ENCODE peak calls at places on chromosome 13, in eight cellular contexts. One of them, this sample, is unnamed.

GRCh38 chr13:94902722-94903407 is 190.5 kb upstream of the SOX21 start:
- DNase-seq in thoracic aorta: no peak
- DNase-seq in ascending aorta: no peak
- DNase-seq in body of pancreas: no peak
- DNase-seq in transverse colon: no peak
- DNase-seq in neural progenitor cell: no peak
- DNase-seq in CD4-positive, alpha-beta memory T cell: no peak
- DNase-seq in RWPE1: no peak
- DNase-seq in this sample: no peak

GRCh38 chr13:79171131-79172061 is 234.7 kb downstream of the RBM26 start:
- DNase-seq in thoracic aorta: no peak
- DNase-seq in ascending aorta: no peak
- DNase-seq in body of pancreas: no peak
- DNase-seq in transverse colon: no peak
- DNase-seq in neural progenitor cell: peak
- DNase-seq in CD4-positive, alpha-beta memory T cell: no peak
- DNase-seq in RWPE1: no peak
- DNase-seq in this sample: no peak

GRCh38 chr13:86922936-86923335 is 748.2 kb upstream of the SLITRK5 start:
- DNase-seq in thoracic aorta: no peak
- DNase-seq in ascending aorta: no peak
- DNase-seq in body of pancreas: no peak
- DNase-seq in transverse colon: no peak
- DNase-seq in neural progenitor cell: no peak
- DNase-seq in CD4-positive, alpha-beta memory T cell: no peak
- DNase-seq in RWPE1: no peak
- DNase-seq in this sample: no peak

GRCh38 chr13:62598708-62599107 is 1183.1 kb upstream of the PCDH20 start:
- DNase-seq in thoracic aorta: no peak
- DNase-seq in ascending aorta: no peak
- DNase-seq in body of pancreas: no peak
- DNase-seq in transverse colon: no peak
- DNase-seq in neural progenitor cell: peak
- DNase-seq in CD4-positive, alpha-beta memory T cell: no peak
- DNase-seq in RWPE1: no peak
- DNase-seq in this sample: no peak

GRCh38 chr13:113776231-113777125 is 17.5 kb downstream of the TMEM255B start:
- DNase-seq in thoracic aorta: no peak
- DNase-seq in ascending aorta: no peak
- DNase-seq in body of pancreas: no peak
- DNase-seq in transverse colon: no peak
- DNase-seq in neural progenitor cell: no peak
- DNase-seq in CD4-positive, alpha-beta memory T cell: no peak
- DNase-seq in RWPE1: no peak
- DNase-seq in this sample: no peak

GRCh38 chr13:85431720-85432119 is 367.5 kb downstream of the SLITRK6 start:
- DNase-seq in thoracic aorta: no peak
- DNase-seq in ascending aorta: no peak
- DNase-seq in body of pancreas: no peak
- DNase-seq in transverse colon: no peak
- DNase-seq in neural progenitor cell: no peak
- DNase-seq in CD4-positive, alpha-beta memory T cell: no peak
- DNase-seq in RWPE1: no peak
- DNase-seq in this sample: no peak

GRCh38 chr13:29593605-29594297 is 1.7 kb downstream of the SLC7A1 start:
- DNase-seq in thoracic aorta: no peak
- DNase-seq in ascending aorta: no peak
- DNase-seq in body of pancreas: no peak
- DNase-seq in transverse colon: no peak
- DNase-seq in neural progenitor cell: no peak
- DNase-seq in CD4-positive, alpha-beta memory T cell: no peak
- DNase-seq in RWPE1: no peak
- DNase-seq in this sample: no peak

GRCh38 chr13:35720690-35721554 is 244.4 kb upstream of the MAB21L1 start:
- DNase-seq in thoracic aorta: no peak
- DNase-seq in ascending aorta: no peak
- DNase-seq in body of pancreas: peak
- DNase-seq in transverse colon: peak
- DNase-seq in neural progenitor cell: peak
- DNase-seq in CD4-positive, alpha-beta memory T cell: no peak
- DNase-seq in RWPE1: peak
- DNase-seq in this sample: no peak

GRCh38 chr13:28746289-28746612 is 27.5 kb upstream of the SLC46A3 start:
- DNase-seq in thoracic aorta: no peak
- DNase-seq in ascending aorta: no peak
- DNase-seq in body of pancreas: no peak
- DNase-seq in transverse colon: no peak
- DNase-seq in neural progenitor cell: no peak
- DNase-seq in CD4-positive, alpha-beta memory T cell: no peak
- DNase-seq in RWPE1: no peak
- DNase-seq in this sample: no peak

GRCh38 chr13:29583073-29583785 is 12.3 kb downstream of the SLC7A1 start:
- DNase-seq in thoracic aorta: no peak
- DNase-seq in ascending aorta: no peak
- DNase-seq in body of pancreas: no peak
- DNase-seq in transverse colon: no peak
- DNase-seq in neural progenitor cell: no peak
- DNase-seq in CD4-positive, alpha-beta memory T cell: no peak
- DNase-seq in RWPE1: peak
- DNase-seq in this sample: no peak

GRCh38 chr13:28044608-28045007 is 55.8 kb downstream of the FLT3 start:
- DNase-seq in thoracic aorta: no peak
- DNase-seq in ascending aorta: no peak
- DNase-seq in body of pancreas: no peak
- DNase-seq in transverse colon: no peak
- DNase-seq in neural progenitor cell: no peak
- DNase-seq in CD4-positive, alpha-beta memory T cell: no peak
- DNase-seq in RWPE1: no peak
- DNase-seq in this sample: no peak

GRCh38 chr13:39385154-39385553 is 217.8 kb downstream of the LHFPL6 start:
- DNase-seq in thoracic aorta: no peak
- DNase-seq in ascending aorta: no peak
- DNase-seq in body of pancreas: no peak
- DNase-seq in transverse colon: no peak
- DNase-seq in neural progenitor cell: no peak
- DNase-seq in CD4-positive, alpha-beta memory T cell: no peak
- DNase-seq in RWPE1: no peak
- DNase-seq in this sample: no peak

GRCh38 chr13:45327253-45327954 is 13.6 kb downstream of the TPT1 start:
- DNase-seq in thoracic aorta: no peak
- DNase-seq in ascending aorta: no peak
- DNase-seq in body of pancreas: no peak
- DNase-seq in transverse colon: no peak
- DNase-seq in neural progenitor cell: no peak
- DNase-seq in CD4-positive, alpha-beta memory T cell: no peak
- DNase-seq in RWPE1: no peak
- DNase-seq in this sample: no peak

GRCh38 chr13:100182894-100183490 is 94.1 kb downstream of the PCCA start:
- DNase-seq in thoracic aorta: no peak
- DNase-seq in ascending aorta: no peak
- DNase-seq in body of pancreas: no peak
- DNase-seq in transverse colon: no peak
- DNase-seq in neural progenitor cell: no peak
- DNase-seq in CD4-positive, alpha-beta memory T cell: no peak
- DNase-seq in RWPE1: no peak
- DNase-seq in this sample: no peak

GRCh38 chr13:87954116-87954515 is 282.9 kb downstream of the SLITRK5 start:
- DNase-seq in thoracic aorta: no peak
- DNase-seq in ascending aorta: no peak
- DNase-seq in body of pancreas: no peak
- DNase-seq in transverse colon: no peak
- DNase-seq in neural progenitor cell: no peak
- DNase-seq in CD4-positive, alpha-beta memory T cell: no peak
- DNase-seq in RWPE1: no peak
- DNase-seq in this sample: no peak

GRCh38 chr13:23898101-23898500 is 799 bp upstream of the C1QTNF9B start:
- DNase-seq in thoracic aorta: no peak
- DNase-seq in ascending aorta: no peak
- DNase-seq in body of pancreas: peak
- DNase-seq in transverse colon: peak
- DNase-seq in neural progenitor cell: no peak
- DNase-seq in CD4-positive, alpha-beta memory T cell: no peak
- DNase-seq in RWPE1: no peak
- DNase-seq in this sample: no peak

GRCh38 chr13:58583961-58584360 is 952.4 kb downstream of the PCDH17 start:
- DNase-seq in thoracic aorta: no peak
- DNase-seq in ascending aorta: no peak
- DNase-seq in body of pancreas: no peak
- DNase-seq in transverse colon: no peak
- DNase-seq in neural progenitor cell: no peak
- DNase-seq in CD4-positive, alpha-beta memory T cell: no peak
- DNase-seq in RWPE1: no peak
- DNase-seq in this sample: no peak

GRCh38 chr13:21576424-21576823 is 27.5 kb downstream of the MICU2 start:
- DNase-seq in thoracic aorta: no peak
- DNase-seq in ascending aorta: no peak
- DNase-seq in body of pancreas: no peak
- DNase-seq in transverse colon: no peak
- DNase-seq in neural progenitor cell: no peak
- DNase-seq in CD4-positive, alpha-beta memory T cell: no peak
- DNase-seq in RWPE1: no peak
- DNase-seq in this sample: no peak

GRCh38 chr13:28935104-28935503 is 115.0 kb downstream of the MTUS2 start:
- DNase-seq in thoracic aorta: no peak
- DNase-seq in ascending aorta: no peak
- DNase-seq in body of pancreas: no peak
- DNase-seq in transverse colon: no peak
- DNase-seq in neural progenitor cell: no peak
- DNase-seq in CD4-positive, alpha-beta memory T cell: no peak
- DNase-seq in RWPE1: no peak
- DNase-seq in this sample: no peak

GRCh38 chr13:36207672-36208071 is 6.7 kb downstream of the SOHLH2 start:
- DNase-seq in thoracic aorta: no peak
- DNase-seq in ascending aorta: no peak
- DNase-seq in body of pancreas: no peak
- DNase-seq in transverse colon: no peak
- DNase-seq in neural progenitor cell: no peak
- DNase-seq in CD4-positive, alpha-beta memory T cell: no peak
- DNase-seq in RWPE1: no peak
- DNase-seq in this sample: no peak

GRCh38 chr13:18954254-18954653 is 227.4 kb downstream of the TUBA3C start:
- DNase-seq in thoracic aorta: no peak
- DNase-seq in ascending aorta: no peak
- DNase-seq in body of pancreas: no peak
- DNase-seq in transverse colon: no peak
- DNase-seq in neural progenitor cell: no peak
- DNase-seq in CD4-positive, alpha-beta memory T cell: no peak
- DNase-seq in RWPE1: no peak
- DNase-seq in this sample: no peak

GRCh38 chr13:114211446-114211845 is 23.3 kb upstream of the CDC16 start:
- DNase-seq in thoracic aorta: no peak
- DNase-seq in ascending aorta: no peak
- DNase-seq in body of pancreas: no peak
- DNase-seq in transverse colon: no peak
- DNase-seq in neural progenitor cell: no peak
- DNase-seq in CD4-positive, alpha-beta memory T cell: no peak
- DNase-seq in RWPE1: no peak
- DNase-seq in this sample: no peak

GRCh38 chr13:45851171-45851889 is at the start of gene SIAH3:
- DNase-seq in thoracic aorta: no peak
- DNase-seq in ascending aorta: no peak
- DNase-seq in body of pancreas: no peak
- DNase-seq in transverse colon: no peak
- DNase-seq in neural progenitor cell: peak
- DNase-seq in CD4-positive, alpha-beta memory T cell: peak
- DNase-seq in RWPE1: no peak
- DNase-seq in this sample: no peak

DNA sequence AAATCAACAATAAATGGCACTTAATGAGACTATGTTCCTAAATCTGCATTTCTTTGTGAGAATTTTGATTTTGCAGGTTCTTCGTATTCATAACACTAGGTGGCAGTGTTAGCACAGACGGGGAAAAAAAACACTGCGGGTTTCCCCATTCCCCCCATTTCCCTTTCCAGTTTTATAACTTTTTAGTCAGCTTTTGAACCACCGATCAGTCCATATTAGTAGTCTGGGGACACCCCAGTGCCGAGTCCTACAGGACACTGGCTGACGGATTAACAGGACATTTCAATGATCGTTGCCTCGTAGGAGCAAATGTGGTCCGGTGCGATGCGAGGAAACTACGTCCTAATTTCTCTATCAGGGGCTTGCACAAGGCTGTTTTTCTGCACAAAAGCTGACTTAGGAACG is 234.3 kb downstream of the LMO7 start:
- DNase-seq in thoracic aorta: no peak
- DNase-seq in ascending aorta: no peak
- DNase-seq in body of pancreas: no peak
- DNase-seq in transverse colon: no peak
- DNase-seq in neural progenitor cell: peak
- DNase-seq in CD4-positive, alpha-beta memory T cell: peak
- DNase-seq in RWPE1: peak
- DNase-seq in this sample: no peak
- H3K27ac ChIP-seq in thoracic aorta: no peak
- H3K27ac ChIP-seq in ascending aorta: peak
- H3K27ac ChIP-seq in body of pancreas: no peak
- H3K27ac ChIP-seq in transverse colon: no peak
- H3K27ac ChIP-seq in neural progenitor cell: no peak
- H3K27ac ChIP-seq in CD4-positive, alpha-beta memory T cell: peak
- H3K27ac ChIP-seq in RWPE1: no peak
- H3K27ac ChIP-seq in this sample: peak

DNA sequence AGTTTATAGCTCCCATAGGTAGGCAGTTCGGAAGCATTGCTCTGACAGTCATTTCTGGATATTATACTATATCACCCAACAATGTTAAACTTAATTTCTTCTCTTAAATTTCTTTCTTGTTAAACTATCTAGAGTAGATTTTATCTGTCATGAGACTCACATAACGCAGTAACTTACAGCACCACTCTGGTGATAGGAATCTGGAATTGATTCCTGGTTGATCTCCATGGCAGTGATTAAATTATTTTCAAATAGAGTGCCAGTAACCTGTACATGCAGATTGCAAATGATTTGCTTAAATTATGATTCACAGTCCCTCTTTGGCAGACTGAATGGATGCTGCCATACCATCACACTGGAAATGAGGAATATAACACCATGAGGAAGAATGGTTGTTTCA is 722.1 kb downstream of the DACH1 start:
- DNase-seq in thoracic aorta: no peak
- DNase-seq in ascending aorta: no peak
- DNase-seq in body of pancreas: no peak
- DNase-seq in transverse colon: no peak
- DNase-seq in neural progenitor cell: no peak
- DNase-seq in CD4-positive, alpha-beta memory T cell: no peak
- DNase-seq in RWPE1: no peak
- DNase-seq in this sample: no peak
- H3K27ac ChIP-seq in thoracic aorta: no peak
- H3K27ac ChIP-seq in ascending aorta: no peak
- H3K27ac ChIP-seq in body of pancreas: no peak
- H3K27ac ChIP-seq in transverse colon: no peak
- H3K27ac ChIP-seq in neural progenitor cell: no peak
- H3K27ac ChIP-seq in CD4-positive, alpha-beta memory T cell: no peak
- H3K27ac ChIP-seq in RWPE1: no peak
- H3K27ac ChIP-seq in this sample: no peak

GRCh38 chr13:48222358-48223015 is 10.5 kb upstream of the ITM2B start:
- DNase-seq in thoracic aorta: no peak
- DNase-seq in ascending aorta: no peak
- DNase-seq in body of pancreas: peak
- DNase-seq in transverse colon: peak
- DNase-seq in neural progenitor cell: no peak
- DNase-seq in CD4-positive, alpha-beta memory T cell: no peak
- DNase-seq in RWPE1: no peak
- DNase-seq in this sample: no peak
- H3K27ac ChIP-seq in thoracic aorta: peak
- H3K27ac ChIP-seq in ascending aorta: peak
- H3K27ac ChIP-seq in body of pancreas: no peak
- H3K27ac ChIP-seq in transverse colon: peak
- H3K27ac ChIP-seq in neural progenitor cell: no peak
- H3K27ac ChIP-seq in CD4-positive, alpha-beta memory T cell: peak
- H3K27ac ChIP-seq in RWPE1: peak
- H3K27ac ChIP-seq in this sample: peak

GRCh38 chr13:69077267-69077666 is 1030.4 kb upstream of the ATXN8OS start:
- DNase-seq in thoracic aorta: no peak
- DNase-seq in ascending aorta: no peak
- DNase-seq in body of pancreas: no peak
- DNase-seq in transverse colon: no peak
- DNase-seq in neural progenitor cell: no peak
- DNase-seq in CD4-positive, alpha-beta memory T cell: no peak
- DNase-seq in RWPE1: no peak
- DNase-seq in this sample: no peak
- H3K27ac ChIP-seq in thoracic aorta: no peak
- H3K27ac ChIP-seq in ascending aorta: no peak
- H3K27ac ChIP-seq in body of pancreas: no peak
- H3K27ac ChIP-seq in transverse colon: no peak
- H3K27ac ChIP-seq in neural progenitor cell: no peak
- H3K27ac ChIP-seq in CD4-positive, alpha-beta memory T cell: no peak
- H3K27ac ChIP-seq in RWPE1: no peak
- H3K27ac ChIP-seq in this sample: no peak

This sample was measured in esophagus squamous epithelium.